ENCODE peak calls at places on chromosome 11, in nine cellular contexts. A is WTC11; E is right atrium auricular region; V is CD4-positive, alpha-beta T cell; N is CD8-positive, alpha-beta T cell; Q is fibroblast of mammary gland; R is esophagus squamous epithelium; P is esophagus muscularis mucosa; H is progenitor cell of endocrine pancreas. W is an unnamed sample.
A peak's percentile ranks its signal among the peaks of the same experiment; 100 is the strongest.

GRCh38 chr11:46333129-46333947 is 13.9 kb upstream of the DGKZ start:
- DNase-seq in A (peak; percentile 54), E (no peak), V (peak; percentile 35), N (no peak), Q (no peak), R (no peak), P (no peak), H (no peak), W (no peak)

GRCh38 chr11:110296226-110297081 is at the start of gene RDX:
- DNase-seq in A (peak; percentile 83), E (peak; percentile 77), V (peak; percentile 38), N (peak; percentile 24), Q (peak; percentile 65), R (no peak), P (no peak), H (peak; percentile 64), W (peak; percentile 76)

GRCh38 chr11:45180158-45180887 is 33.9 kb downstream of the PRDM11 start:
- DNase-seq in A (peak; percentile 63), E (no peak), V (no peak), N (no peak), Q (no peak), R (no peak), P (no peak), H (peak; percentile 56), W (peak; percentile 46)

GRCh38 chr11:64208796-64209562 is 2.5 kb downstream of the FERMT3 start:
- DNase-seq in A (no peak), E (no peak), V (no peak), N (no peak), Q (no peak), R (no peak), P (no peak), H (no peak), W (no peak)

GRCh38 chr11:115238802-115239201 is 265.4 kb downstream of the CADM1 start:
- DNase-seq in A (peak; percentile 18), E (no peak), V (no peak), N (no peak), Q (no peak), R (no peak), P (no peak), H (no peak), W (no peak)

GRCh38 chr11:133323354-133323753 is 208.9 kb downstream of the OPCML start:
- DNase-seq in A (no peak), E (no peak), V (no peak), N (no peak), Q (no peak), R (no peak), P (no peak), H (no peak), W (no peak)

GRCh38 chr11:37657645-37658044 is 1059.6 kb upstream of the RAG2 start:
- DNase-seq in A (no peak), E (no peak), V (no peak), N (no peak), Q (peak; percentile 2), R (no peak), P (no peak), H (no peak), W (no peak)

GRCh38 chr11:20337526-20338154 is 25.9 kb upstream of the HTATIP2 start:
- DNase-seq in A (peak; percentile 36), E (no peak), V (no peak), N (no peak), Q (peak; percentile 40), R (no peak), P (no peak), H (no peak), W (no peak)

GRCh38 chr11:11265994-11266606 is 87.0 kb downstream of the CSNK2A3 start:
- DNase-seq in A (peak; percentile 87), E (no peak), V (peak; percentile 37), N (peak; percentile 34), Q (peak; percentile 14), R (no peak), P (no peak), H (peak; percentile 41), W (peak; percentile 72)

GRCh38 chr11:72349616-72350218 is 84.6 kb downstream of the CLPB start:
- DNase-seq in A (no peak), E (peak; percentile 68), V (no peak), N (no peak), Q (peak; percentile 51), R (no peak), P (no peak), H (no peak), W (no peak)

GRCh38 chr11:126702987-126703386 is 297.6 kb downstream of the KIRREL3 start:
- DNase-seq in A (no peak), E (no peak), V (no peak), N (no peak), Q (no peak), R (no peak), P (no peak), H (no peak), W (no peak)

DNA sequence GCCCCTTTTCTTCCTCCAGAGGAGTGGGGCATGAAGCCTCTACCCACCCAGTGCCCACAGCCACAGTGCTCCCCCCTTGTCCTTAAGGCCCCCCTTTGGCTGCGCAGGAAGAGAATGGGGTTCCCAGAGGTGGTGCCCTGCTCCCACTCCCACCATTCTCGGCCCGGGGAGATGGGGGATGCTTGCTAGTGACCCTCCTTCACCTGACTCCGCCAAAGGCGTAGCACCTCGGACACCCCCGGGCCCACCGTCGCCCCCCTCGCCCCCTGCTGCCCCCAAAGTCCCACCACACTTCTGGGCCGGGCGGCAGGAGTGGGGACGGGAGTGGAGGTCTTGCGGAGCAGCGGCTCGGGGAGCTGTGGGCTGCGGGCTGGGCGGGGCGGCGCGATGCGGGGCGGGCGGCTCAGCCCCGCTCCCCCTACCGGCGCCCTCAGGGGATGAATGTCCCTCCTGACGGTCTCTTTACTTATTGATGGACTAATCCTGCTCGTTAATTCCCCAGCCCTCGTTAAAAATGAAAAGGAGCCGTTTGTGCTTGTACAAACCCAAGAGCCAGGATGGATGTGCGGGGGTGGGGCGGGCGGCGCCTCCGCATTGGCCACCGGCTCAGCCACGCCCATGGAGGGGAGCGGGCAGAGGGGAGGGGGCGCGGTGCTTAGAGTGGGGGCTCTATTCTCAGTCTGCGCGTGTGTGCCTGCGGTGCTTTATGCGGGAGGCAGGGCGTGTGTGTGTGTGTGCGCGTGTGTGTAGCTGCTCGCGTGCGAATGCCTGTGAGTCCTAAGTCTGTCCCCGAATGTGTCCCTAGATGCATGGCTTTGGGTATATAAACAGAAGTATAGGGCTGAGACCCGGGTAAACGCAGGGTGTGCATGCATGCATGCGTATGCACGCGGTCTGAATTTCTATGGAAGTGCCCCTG is 25.6 kb downstream of the SYT7 start:
- DNase-seq in A (peak; percentile 66), E (no peak), V (no peak), N (no peak), Q (no peak), R (no peak), P (no peak), H (no peak), W (no peak)
- TF ChIP-seq CTCF in A (peak; percentile 49), E (peak; percentile 38), V (no peak), N (no peak), Q (peak; percentile 2), R (no peak), P (no peak), H (peak; percentile 58), W (peak; percentile 27)

GRCh38 chr11:71251761-71252433 is 480 bp downstream of the SHANK2 start:
- DNase-seq in A (peak; percentile 72), E (no peak), V (no peak), N (no peak), Q (no peak), R (no peak), P (no peak), H (peak; percentile 78), W (no peak)
- TF ChIP-seq CTCF in A (peak; percentile 47), E (peak; percentile 40), V (no peak), N (no peak), Q (no peak), R (peak; percentile 36), P (peak; percentile 38), H (peak; percentile 80), W (peak; percentile 19)

DNA sequence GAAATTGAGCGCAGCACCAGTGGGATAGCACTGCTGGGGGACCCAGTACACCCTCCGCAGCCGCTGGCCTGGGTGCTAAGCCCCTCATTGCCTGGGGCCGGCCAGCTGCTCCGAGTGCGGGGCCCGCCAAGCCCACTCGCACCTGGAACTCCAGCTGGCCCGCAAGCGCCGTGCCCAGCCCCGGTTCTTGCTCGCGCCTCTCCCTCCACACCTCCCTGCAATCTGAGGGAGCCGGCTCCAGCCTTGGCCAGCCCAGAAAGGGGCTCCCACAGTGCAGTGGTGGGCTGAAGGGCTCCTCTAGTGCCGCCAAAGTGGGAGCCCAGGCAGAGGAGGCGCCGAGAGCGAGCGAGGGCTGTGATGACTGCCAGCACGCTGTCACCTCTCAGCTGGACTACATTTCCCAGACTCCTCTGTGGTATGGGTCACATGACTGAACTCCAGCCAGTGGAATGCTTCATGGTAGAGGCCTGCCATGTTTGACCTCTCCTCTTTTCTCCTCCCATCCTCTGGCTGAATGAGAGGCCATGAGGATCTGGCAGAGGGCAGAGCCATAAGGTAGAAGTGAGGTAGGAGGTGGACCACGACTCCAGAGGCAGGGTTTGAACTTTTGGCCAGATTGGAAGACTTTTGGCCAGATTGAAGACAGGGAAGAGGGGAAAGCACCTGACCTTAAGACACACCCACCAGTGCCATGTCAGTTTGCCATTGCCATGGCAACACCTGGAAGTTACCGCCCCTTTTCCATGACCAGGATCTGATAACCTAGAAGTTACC is 6.2 kb downstream of the MRGPRD start:
- DNase-seq in A (peak; percentile 19), E (no peak), V (no peak), N (no peak), Q (peak; percentile 37), R (no peak), P (no peak), H (no peak), W (no peak)
- TF ChIP-seq CTCF in A (no peak), E (no peak), V (no peak), N (no peak), Q (no peak), R (no peak), P (no peak), H (no peak), W (no peak)

GRCh38 chr11:121323208-121323607 is 30.6 kb downstream of the SC5D start:
- DNase-seq in A (no peak), E (no peak), V (no peak), N (no peak), Q (no peak), R (no peak), P (no peak), H (no peak), W (no peak)
- TF ChIP-seq CTCF in A (no peak), E (no peak), V (no peak), N (no peak), Q (no peak), R (no peak), P (no peak), H (peak; percentile 19), W (no peak)

GRCh38 chr11:898540-899190 is 11.9 kb downstream of the CHID1 start:
- DNase-seq in A (peak; percentile 57), E (no peak), V (no peak), N (no peak), Q (peak; percentile 25), R (no peak), P (no peak), H (no peak), W (no peak)

GRCh38 chr11:899724-900123 is 10.9 kb downstream of the CHID1 start:
- DNase-seq in A (no peak), E (no peak), V (no peak), N (no peak), Q (no peak), R (no peak), P (no peak), H (no peak), W (no peak)

GRCh38 chr11:900545-900944 is 10.1 kb downstream of the CHID1 start:
- DNase-seq in A (no peak), E (no peak), V (no peak), N (no peak), Q (no peak), R (no peak), P (no peak), H (no peak), W (no peak)

GRCh38 chr11:897226-898159 is 13.1 kb downstream of the CHID1 start:
- DNase-seq in A (no peak), E (no peak), V (no peak), N (no peak), Q (no peak), R (no peak), P (no peak), H (no peak), W (no peak)

GRCh38 chr11:898160-898517 is 12.5 kb downstream of the CHID1 start:
- DNase-seq in A (peak; percentile 55), E (no peak), V (no peak), N (no peak), Q (peak; percentile 16), R (no peak), P (no peak), H (no peak), W (no peak)
- TF ChIP-seq CTCF in A (peak; percentile 27), E (peak; percentile 15), V (no peak), N (no peak), Q (no peak), R (no peak), P (no peak), H (no peak), W (peak; percentile 19)

W was measured in mesothelial cell of epicardium.